ENCODE peak calls at places on chromosomes 2 and 18, in ten cellular contexts. D, U, N, I, A, K, H, Q, T and E are unnamed samples.

GRCh38 chr18:21741511-21742322 is 1.1 kb downstream of the MIB1 start:
- DNase-seq in D (no peak), U (peak), N (no peak), I (no peak), A (peak), K (peak), H (no peak), Q (no peak), T (peak), E (no peak)

GRCh38 chr2:149330127-149331022 is at the start of gene LYPD6:
- DNase-seq in D (peak), U (peak), N (peak), I (no peak), A (no peak), K (no peak), H (no peak), Q (peak), T (peak), E (no peak)

GRCh38 chr2:233535276-233535675 is 31.3 kb downstream of the USP40 start:
- DNase-seq in D (no peak), U (no peak), N (no peak), I (no peak), A (no peak), K (no peak), H (no peak), Q (no peak), T (no peak), E (no peak)

GRCh38 chr2:162125138-162125537 is 26.9 kb downstream of the GCG start:
- DNase-seq in D (no peak), U (no peak), N (no peak), I (no peak), A (no peak), K (no peak), H (no peak), Q (no peak), T (no peak), E (no peak)

GRCh38 chr18:61992923-61993322 is 100.1 kb upstream of the RNF152 start:
- DNase-seq in D (no peak), U (no peak), N (no peak), I (no peak), A (no peak), K (no peak), H (no peak), Q (no peak), T (no peak), E (no peak)

GRCh38 chr18:48997985-48998831 is 47.4 kb upstream of the SMAD7 start:
- DNase-seq in D (peak), U (no peak), N (no peak), I (no peak), A (no peak), K (no peak), H (no peak), Q (peak), T (peak), E (no peak)

GRCh38 chr2:25018681-25019080 is 23.2 kb upstream of the EFR3B start:
- DNase-seq in D (no peak), U (no peak), N (no peak), I (no peak), A (no peak), K (no peak), H (no peak), Q (no peak), T (no peak), E (no peak)

GRCh38 chr2:191222507-191222906 is 22.7 kb upstream of the MYO1B start:
- DNase-seq in D (no peak), U (no peak), N (no peak), I (no peak), A (no peak), K (no peak), H (no peak), Q (no peak), T (no peak), E (no peak)

GRCh38 chr2:26043862-26044736 is 10.2 kb downstream of the RAB10 start:
- DNase-seq in D (no peak), U (no peak), N (no peak), I (no peak), A (no peak), K (no peak), H (peak), Q (no peak), T (no peak), E (no peak)

GRCh38 chr2:79511320-79511951 is 1.4 kb upstream of the CTNNA2 start:
- DNase-seq in D (peak), U (peak), N (no peak), I (no peak), A (no peak), K (no peak), H (no peak), Q (no peak), T (peak), E (no peak)